ENCODE peak calls at places on chromosomes 13 and 19, in five cellular contexts. R, K, F, P and V are unnamed samples.

GRCh38 chr19:49791776-49792445 is 21.2 kb downstream of the FUZ start:
- DNase-seq in R (no peak), F (no peak), P (no peak), K (no peak), V (no peak)

GRCh38 chr19:33879818-33880575 is 83.3 kb downstream of the KCTD15 start:
- DNase-seq in R (no peak), F (no peak), P (no peak), K (no peak), V (no peak)

GRCh38 chr13:42041017-42041683 is 7.3 kb upstream of the DGKH start:
- DNase-seq in F (peak), K (peak), P (peak), R (peak), V (peak)

GRCh38 chr13:93525087-93525486 is 298.5 kb downstream of the GPC6 start:
- DNase-seq in P (no peak), F (no peak), K (no peak), R (no peak), V (no peak)

GRCh38 chr13:110616103-110617101 is 1.1 kb downstream of the NAXD start:
- DNase-seq in F (no peak), P (peak), R (peak), K (peak), V (peak)

GRCh38 chr13:73056054-73056962 is 2.5 kb upstream of the KLF5 start:
- DNase-seq in R (no peak), P (peak), K (peak), F (no peak), V (no peak)

GRCh38 chr19:38682195-38682867 is 34.9 kb downstream of the ACTN4 start:
- DNase-seq in R (no peak), P (no peak), K (no peak), F (no peak), V (no peak)

GRCh38 chr13:68386808-68387207 is 1156.7 kb upstream of the PCDH9 start:
- DNase-seq in K (no peak), F (no peak), R (no peak), P (no peak), V (no peak)

GRCh38 chr19:518292-519231 is 11.3 kb downstream of the TPGS1 start:
- DNase-seq in R (peak), K (peak), P (peak), F (peak), V (peak)

GRCh38 chr19:1725100-1726064 is 27.9 kb upstream of the ONECUT3 start:
- DNase-seq in K (peak), F (peak), R (peak), P (peak), V (peak)

GRCh38 chr19:18975011-18975410 is 34.0 kb upstream of the HOMER3 start:
- DNase-seq in P (no peak), R (no peak), F (no peak), K (peak), V (no peak)

GRCh38 chr13:50387124-50387581 is 371.9 kb downstream of the KCNRG start:
- DNase-seq in K (peak), R (peak), F (peak), P (peak), V (peak)

GRCh38 chr19:6271251-6271650 is 8.5 kb downstream of the MLLT1 start:
- DNase-seq in F (peak), P (no peak), K (peak), R (no peak), V (no peak)

GRCh38 chr13:113900646-113901045 is 36.8 kb upstream of the GAS6 start:
- DNase-seq in R (no peak), K (no peak), F (no peak), P (no peak), V (no peak)

GRCh38 chr13:106143930-106144709 is 391.3 kb downstream of the EFNB2 start:
- DNase-seq in F (no peak), R (no peak), K (no peak), P (peak), V (no peak)

GRCh38 chr13:32659736-32660135 is 73.5 kb downstream of the PDS5B start:
- DNase-seq in F (no peak), R (no peak), K (peak), P (peak), V (no peak)

GRCh38 chr13:51501096-51501495 is 48.3 kb upstream of the INTS6 start:
- DNase-seq in K (no peak), R (no peak), P (no peak), F (no peak), V (no peak)

GRCh38 chr13:45295536-45295935 is 45.4 kb downstream of the TPT1 start:
- DNase-seq in R (no peak), K (peak), F (no peak), P (no peak), V (no peak)

GRCh38 chr13:23159205-23159586 is 21.6 kb upstream of the SGCG start:
- DNase-seq in R (peak), F (peak), K (no peak), P (peak), V (peak)

GRCh38 chr13:32165791-32166190 is 134.2 kb downstream of the FRY start:
- DNase-seq in K (no peak), P (no peak), R (no peak), F (no peak), V (no peak)

GRCh38 chr13:25085125-25085742 is 10.7 kb upstream of the PABPC3 start:
- DNase-seq in F (peak), K (peak), R (no peak), P (peak), V (peak)

GRCh38 chr19:40641306-40641705 is 40.1 kb downstream of the LTBP4 start:
- DNase-seq in F (no peak), R (no peak), K (no peak), P (no peak), V (no peak)
- H3K4me2 ChIP-seq in F (no peak), R (no peak), K (no peak), P (no peak), V (no peak)

DNA sequence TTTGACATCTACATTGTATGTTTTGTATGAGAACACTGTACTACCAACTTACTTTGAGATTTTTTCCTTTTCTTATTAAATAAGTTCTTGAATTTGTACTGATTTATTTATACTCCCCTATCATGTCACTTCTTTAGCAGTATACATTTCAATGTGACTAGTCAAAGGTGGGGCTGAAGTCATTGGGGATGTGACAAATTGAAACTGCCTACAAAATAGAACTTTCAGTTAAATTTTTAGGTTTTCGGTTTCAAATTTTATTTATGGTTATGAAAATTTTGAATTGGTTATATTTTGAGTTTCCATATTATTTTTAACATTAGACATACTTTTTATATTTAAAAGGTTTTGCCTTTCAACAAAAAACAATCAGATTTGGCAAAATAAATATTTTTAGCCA is 221.6 kb downstream of the NBEA start:
- DNase-seq in K (no peak), P (no peak), R (no peak), F (no peak), V (no peak)
- H2BK12ac ChIP-seq in K (no peak), P (no peak), R (no peak), F (no peak), V (no peak)

DNA sequence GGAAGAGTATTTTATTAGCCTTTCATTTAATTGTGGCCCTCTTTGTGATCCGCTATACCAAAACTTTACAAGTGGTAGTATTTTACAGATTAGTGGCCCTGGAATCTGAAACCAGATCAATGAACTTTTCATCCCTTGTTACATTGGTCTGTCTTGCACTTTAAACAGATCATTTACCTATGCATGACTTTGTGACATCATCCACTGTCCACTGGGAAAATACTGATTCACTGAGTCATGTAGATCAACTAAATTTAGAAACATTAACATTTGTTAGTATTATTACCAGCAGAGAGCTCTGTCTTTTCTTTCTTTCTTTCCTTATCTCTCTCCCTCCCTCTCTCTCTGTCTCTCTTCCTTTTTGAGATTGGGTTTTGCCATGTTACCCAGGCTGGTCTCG is 17.5 kb downstream of the PCDH8 start:
- DNase-seq in K (no peak), F (no peak), R (no peak), P (no peak), V (no peak)
- H3K4me2 ChIP-seq in K (no peak), F (no peak), R (no peak), P (no peak), V (no peak)

GRCh38 chr13:75825599-75825998 is 189.5 kb downstream of the LMO7 start:
- DNase-seq in P (no peak), K (no peak), F (no peak), R (no peak), V (no peak)
- H2BK12ac ChIP-seq in P (no peak), K (no peak), F (no peak), R (no peak), V (no peak)

DNA sequence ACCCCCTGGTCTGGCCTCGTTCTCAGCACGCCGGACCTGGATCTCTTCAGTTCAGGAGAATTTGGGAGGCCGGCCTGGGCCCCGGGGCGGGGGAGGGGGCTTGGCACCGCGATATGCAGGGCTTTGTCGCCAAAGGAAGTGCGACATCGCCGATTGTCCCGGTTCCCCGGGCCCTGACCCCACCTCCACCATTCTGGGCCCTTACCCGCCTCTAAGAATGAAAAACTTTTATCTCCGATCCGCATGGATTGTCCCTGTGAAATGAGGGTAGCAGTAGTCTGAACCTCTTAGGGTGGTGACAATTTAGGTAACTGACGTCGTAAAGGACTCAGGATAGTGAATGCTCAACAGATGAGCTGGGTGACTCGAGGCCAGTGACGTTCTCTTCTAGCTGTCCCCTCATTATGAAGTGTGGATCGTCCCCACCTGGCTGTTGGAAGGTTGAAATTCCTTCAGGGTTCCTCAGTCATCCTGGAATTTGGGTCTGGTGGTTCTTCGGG is 649 bp downstream of the DDA1 start:
- DNase-seq in P (peak), K (no peak), R (no peak), F (no peak), V (no peak)
- H3K4me2 ChIP-seq in P (peak), K (peak), R (peak), F (peak), V (peak)

GRCh38 chr13:39185326-39185725 is 147.1 kb downstream of the NHLRC3 start:
- DNase-seq in F (no peak), P (no peak), R (no peak), K (no peak), V (no peak)
- H2BK12ac ChIP-seq in F (no peak), P (no peak), R (no peak), K (no peak), V (no peak)

GRCh38 chr13:49023441-49023840 is 47.7 kb downstream of the FNDC3A start:
- DNase-seq in R (no peak), K (peak), P (no peak), F (no peak), V (no peak)

GRCh38 chr13:49021953-49022352 is 46.2 kb downstream of the FNDC3A start:
- DNase-seq in R (no peak), K (no peak), F (no peak), P (no peak), V (no peak)

GRCh38 chr13:49020328-49020727 is 44.6 kb downstream of the FNDC3A start:
- DNase-seq in R (no peak), K (no peak), P (peak), F (no peak), V (no peak)

GRCh38 chr13:49020940-49021548 is 45.3 kb downstream of the FNDC3A start:
- DNase-seq in K (no peak), R (no peak), P (no peak), F (peak), V (no peak)

GRCh38 chr13:49022472-49023144 is 46.9 kb downstream of the FNDC3A start:
- DNase-seq in R (no peak), P (no peak), F (no peak), K (no peak), V (no peak)
- H3K4me2 ChIP-seq in R (no peak), P (no peak), F (no peak), K (no peak), V (no peak)